ENCODE peak calls at places on chromosome 13, in four cellular contexts. I is sciatic nerve, B is esophagus muscularis mucosa, G is neural progenitor cell. O is an unnamed sample.

GRCh38 chr13:52599037-52599852 is 43.0 kb upstream of the HNRNPA1L2 start:
- DNase-seq in I (no peak), B (no peak), G (peak), O (no peak)

GRCh38 chr13:29260684-29261083 is 334.8 kb downstream of the SLC7A1 start:
- DNase-seq in I (no peak), B (no peak), G (no peak), O (no peak)

GRCh38 chr13:50894504-50894903 is 15.1 kb upstream of the RNASEH2B start:
- DNase-seq in I (no peak), B (no peak), G (no peak), O (no peak)

GRCh38 chr13:49210114-49210513 is 10.0 kb upstream of the MLNR start:
- DNase-seq in I (no peak), B (no peak), G (no peak), O (no peak)

GRCh38 chr13:42762917-42763316 is 18.5 kb upstream of the FAM216B start:
- DNase-seq in I (no peak), B (no peak), G (no peak), O (no peak)

GRCh38 chr13:51697181-51697580 is 106.8 kb downstream of the DHRS12 start:
- DNase-seq in I (no peak), B (no peak), G (no peak), O (no peak)

GRCh38 chr13:20350819-20351218 is 118.7 kb upstream of the GJB6 start:
- DNase-seq in I (no peak), B (peak), G (no peak), O (no peak)

GRCh38 chr13:24038405-24038804 is 122.1 kb upstream of the SPATA13 start:
- DNase-seq in I (no peak), B (no peak), G (no peak), O (no peak)

GRCh38 chr13:100315522-100315921 is 226.6 kb downstream of the PCCA start:
- DNase-seq in I (no peak), B (no peak), G (no peak), O (no peak)

GRCh38 chr13:47232516-47232915 is 335.7 kb upstream of the HTR2A start:
- DNase-seq in I (no peak), B (no peak), G (no peak), O (no peak)

GRCh38 chr13:100035936-100036335 is 53.0 kb upstream of the PCCA start:
- DNase-seq in I (no peak), B (no peak), G (no peak), O (no peak)

GRCh38 chr13:30364876-30365275 is 57.4 kb upstream of the UBE2L5 start:
- DNase-seq in I (no peak), B (no peak), G (no peak), O (no peak)

GRCh38 chr13:30715837-30716236 is 19.5 kb upstream of the ALOX5AP start:
- DNase-seq in I (no peak), B (no peak), G (no peak), O (no peak)

GRCh38 chr13:40017662-40018262 is 362.3 kb downstream of the COG6 start:
- DNase-seq in I (no peak), B (no peak), G (peak), O (no peak)

O was measured in WTC11.